ENCODE peak calls at places on chromosome 19, in six cellular contexts. N is mesenteric fat pad, K is EL, A is cardiac septum, R is mesenchymal stem cell, Z is aorta. S is an unnamed sample.

GRCh38 chr19:1683869-1684572 is 31.6 kb upstream of the TCF3 start:
- DNase-seq in Z (no peak), R (no peak), A (no peak), K (no peak), N (no peak), S (no peak)

GRCh38 chr19:44640518-44640917 is 3.2 kb upstream of the PVR start:
- DNase-seq in K (peak), N (no peak), R (peak), A (no peak), Z (no peak), S (no peak)

GRCh38 chr19:370641-371330 is 26.2 kb upstream of the MIER2 start:
- DNase-seq in Z (peak), K (no peak), R (no peak), N (peak), A (no peak), S (no peak)

GRCh38 chr19:46529622-46530451 is 34.2 kb upstream of the PNMA8B start:
- DNase-seq in R (peak), Z (peak), A (no peak), K (peak), N (no peak), S (peak)

GRCh38 chr19:33278023-33278402 is 24.3 kb downstream of the CEBPA start:
- DNase-seq in R (no peak), A (no peak), K (no peak), N (no peak), Z (no peak), S (no peak)

GRCh38 chr19:30326076-30326710 is 46.0 kb upstream of the ZNF536 start:
- DNase-seq in R (no peak), N (peak), A (no peak), K (no peak), Z (no peak), S (no peak)

GRCh38 chr19:54035215-54036178 is 28.2 kb downstream of the VSTM1 start:
- DNase-seq in A (no peak), N (no peak), K (peak), Z (no peak), R (peak), S (no peak)

GRCh38 chr19:47228168-47228936 is 2.6 kb downstream of the BBC3 start:
- DNase-seq in A (peak), Z (peak), N (no peak), K (peak), R (peak), S (peak)

GRCh38 chr19:56639217-56639616 is 3.7 kb upstream of the SMIM17 start:
- DNase-seq in Z (no peak), R (peak), N (no peak), A (no peak), K (no peak), S (peak)

GRCh38 chr19:42284066-42284501 is 15.0 kb downstream of the CIC start:
- DNase-seq in Z (peak), A (peak), K (peak), N (peak), R (peak), S (peak)

GRCh38 chr19:19562665-19563347 is 24.7 kb downstream of the CILP2 start:
- DNase-seq in R (no peak), K (no peak), A (no peak), Z (no peak), N (no peak), S (peak)

GRCh38 chr19:16094360-16095070 is 17.2 kb upstream of the RAB8A start:
- DNase-seq in N (no peak), Z (no peak), A (no peak), K (no peak), R (no peak), S (no peak)

GRCh38 chr19:571127-571974 is 1.0 kb upstream of the BSG start:
- DNase-seq in Z (no peak), K (peak), R (peak), A (peak), N (no peak), S (peak)

GRCh38 chr19:52923782-52924593 is 760 bp upstream of the ZNF888 start:
- DNase-seq in Z (peak), N (no peak), K (peak), R (peak), A (peak), S (peak)

GRCh38 chr19:53047379-53047778 is 2.8 kb downstream of the ERVV-2 start:
- DNase-seq in Z (no peak), K (no peak), N (no peak), A (no peak), R (no peak), S (no peak)

GRCh38 chr19:30216453-30216852 is 155.7 kb upstream of the ZNF536 start:
- DNase-seq in Z (no peak), N (no peak), R (no peak), A (peak), K (no peak), S (no peak)

GRCh38 chr19:40610396-40611064 is 9.4 kb downstream of the LTBP4 start:
- DNase-seq in K (no peak), R (no peak), A (peak), N (no peak), Z (peak), S (no peak)

GRCh38 chr19:4930664-4931063 is 21.4 kb downstream of the UHRF1 start:
- DNase-seq in R (peak), A (no peak), Z (no peak), K (no peak), N (no peak), S (no peak)

GRCh38 chr19:12800873-12801465 is 631 bp downstream of the PRDX2 start:
- DNase-seq in N (no peak), K (peak), Z (no peak), R (peak), A (no peak), S (peak)

GRCh38 chr19:12723383-12723642 is 419 bp downstream of the TNPO2 start:
- DNase-seq in K (peak), R (no peak), Z (no peak), A (no peak), N (no peak), S (peak)

GRCh38 chr19:2317300-2317699 is 9.3 kb upstream of the LINGO3 start:
- DNase-seq in N (no peak), Z (no peak), A (no peak), K (no peak), R (no peak), S (no peak)

GRCh38 chr19:52187407-52187806 is 2.4 kb upstream of the PPP2R1A start:
- DNase-seq in N (no peak), K (no peak), Z (no peak), A (no peak), R (no peak), S (no peak)

GRCh38 chr19:492091-492531 is 4.2 kb upstream of the MADCAM1 start:
- DNase-seq in N (no peak), A (no peak), Z (no peak), R (peak), K (no peak), S (no peak)

GRCh38 chr19:28868836-28869235 is 344.1 kb downstream of the UQCRFS1 start:
- DNase-seq in R (no peak), N (no peak), Z (no peak), A (no peak), K (no peak), S (no peak)